ENCODE peak calls at places on chromosomes 13 and 19, in six cellular contexts. F is OCI-LY7, A is H1, G is brain microvascular endothelial cell, Z is small intestine, L is left ventricle myocardium inferior. S is an unnamed sample.

GRCh38 chr19:27762933-27763332 is 1450.0 kb downstream of the UQCRFS1 start:
- DNase-seq in F (no peak), A (no peak), G (no peak), Z (no peak), L (no peak), S (no peak)

GRCh38 chr13:80454245-80454644 is 113.3 kb upstream of the SPRY2 start:
- DNase-seq in F (peak; percentile 64), A (no peak), G (peak; percentile 55), Z (no peak), L (no peak), S (no peak)

GRCh38 chr19:29393915-29394460 is 131.8 kb upstream of the VSTM2B start:
- DNase-seq in F (no peak), A (no peak), G (no peak), Z (no peak), L (no peak), S (no peak)

GRCh38 chr13:36297600-36298338 is at the start of gene CCDC169:
- DNase-seq in F (no peak), A (peak; percentile 83), G (peak; percentile 48), Z (peak; percentile 61), L (peak; percentile 63), S (peak; percentile 77)

GRCh38 chr13:102993348-102993747 is 72.9 kb downstream of the SLC10A2 start:
- DNase-seq in F (no peak), A (no peak), G (no peak), Z (no peak), L (no peak), S (no peak)

GRCh38 chr19:45542234-45542668 is 35.0 kb downstream of the VASP start:
- DNase-seq in F (no peak), A (no peak), G (no peak), Z (no peak), L (no peak), S (no peak)

GRCh38 chr13:30234763-30235162 is 72.6 kb downstream of the KATNAL1 start:
- DNase-seq in F (no peak), A (no peak), G (no peak), Z (no peak), L (no peak), S (no peak)

GRCh38 chr19:46383846-46384245 is 29.5 kb downstream of the CCDC8 start:
- DNase-seq in F (no peak), A (no peak), G (no peak), Z (no peak), L (no peak), S (no peak)

GRCh38 chr13:71320452-71320851 is 546.6 kb downstream of the DACH1 start:
- DNase-seq in F (peak; percentile 2), A (no peak), G (peak; percentile 19), Z (peak; percentile 55), L (no peak), S (no peak)

GRCh38 chr19:27777726-27778125 is 1435.2 kb downstream of the UQCRFS1 start:
- DNase-seq in F (peak; percentile 25), A (no peak), G (no peak), Z (no peak), L (no peak), S (no peak)

GRCh38 chr13:68988176-68988575 is 1119.5 kb upstream of the ATXN8OS start:
- DNase-seq in F (no peak), A (no peak), G (no peak), Z (no peak), L (no peak), S (no peak)

GRCh38 chr19:14530005-14530348 is 583 bp downstream of the TECR start:
- DNase-seq in F (peak; percentile 32), A (no peak), G (no peak), Z (peak; percentile 93), L (no peak), S (no peak)

GRCh38 chr13:81781471-81781870 is 1440.5 kb upstream of the SPRY2 start:
- DNase-seq in F (no peak), A (no peak), G (no peak), Z (no peak), L (no peak), S (no peak)

GRCh38 chr19:29618871-29619270 is 12.8 kb downstream of the POP4 start:
- DNase-seq in F (no peak), A (no peak), G (no peak), Z (no peak), L (no peak), S (no peak)

GRCh38 chr13:100854091-100854490 is 179.5 kb upstream of the TMTC4 start:
- DNase-seq in F (no peak), A (peak; percentile 1), G (no peak), Z (no peak), L (no peak), S (no peak)

GRCh38 chr19:45446295-45446694 is 21.5 kb upstream of the FOSB start:
- DNase-seq in F (peak; percentile 73), A (no peak), G (no peak), Z (peak; percentile 41), L (no peak), S (no peak)

GRCh38 chr13:111604087-111604486 is 283.6 kb downstream of the TEX29 start:
- DNase-seq in F (no peak), A (no peak), G (no peak), Z (no peak), L (no peak), S (no peak)

GRCh38 chr13:46595918-46596315 is 42.9 kb downstream of the LRCH1 start:
- DNase-seq in F (no peak), A (no peak), G (no peak), Z (no peak), L (no peak), S (no peak)

GRCh38 chr13:48449656-48450055 is 36.7 kb upstream of the LPAR6 start:
- DNase-seq in F (no peak), A (no peak), G (no peak), Z (no peak), L (no peak), S (no peak)

GRCh38 chr19:31430381-31430780 is 81.1 kb upstream of the TSHZ3 start:
- DNase-seq in F (no peak), A (no peak), G (no peak), Z (no peak), L (no peak), S (no peak)

GRCh38 chr13:49308104-49308875 is 60.6 kb downstream of the CDADC1 start:
- DNase-seq in F (no peak), A (no peak), G (peak; percentile 22), Z (no peak), L (peak; percentile 85), S (no peak)

GRCh38 chr13:51502206-51502651 is 49.4 kb upstream of the INTS6 start:
- DNase-seq in F (no peak), A (no peak), G (no peak), Z (no peak), L (no peak), S (no peak)

GRCh38 chr13:75761373-75761772 is 125.2 kb downstream of the LMO7 start:
- DNase-seq in F (no peak), A (no peak), G (no peak), Z (no peak), L (no peak), S (peak; percentile 17)

DNA sequence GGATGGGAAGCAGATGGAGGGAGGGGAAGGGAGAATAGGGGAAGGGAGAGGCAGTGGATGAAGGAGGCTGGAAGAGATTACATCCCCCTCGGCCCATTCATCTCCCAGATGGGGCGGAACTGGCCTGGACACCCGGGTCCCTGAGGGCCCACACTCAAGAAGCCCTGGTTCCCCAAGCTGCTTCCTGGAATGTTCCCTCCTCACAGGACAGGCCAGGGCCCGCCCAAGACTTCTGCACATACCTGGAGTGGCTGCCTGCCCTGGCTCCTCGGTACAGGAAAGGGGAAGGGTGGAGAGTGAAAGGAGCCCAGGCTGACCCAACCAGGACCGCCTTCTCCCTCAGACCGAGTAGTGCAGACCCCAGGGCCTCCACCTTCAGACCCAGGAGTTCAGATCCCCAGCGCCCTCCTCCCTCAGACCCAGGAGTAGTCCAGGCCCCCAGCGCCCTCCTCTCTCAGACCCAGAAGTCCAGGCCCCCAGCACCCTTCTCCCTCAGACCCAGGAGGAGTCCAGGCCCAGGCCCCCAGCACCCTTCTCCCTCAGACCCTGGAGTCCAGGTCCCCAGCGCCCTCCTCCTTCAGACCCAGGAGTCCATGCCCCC is 489 bp downstream of the NTF4 start:
- DNase-seq in F (no peak), A (no peak), G (no peak), Z (no peak), L (no peak), S (peak; percentile 80)
- H3K27ac ChIP-seq in F (no peak overlapping the region), A (no peak overlapping the region), G (no peak overlapping the region), Z (no peak overlapping the region), L (no peak overlapping the region), S (peak overlapping the region; percentile 96)

GRCh38 chr19:38682872-38683392 is 35.5 kb downstream of the ACTN4 start:
- DNase-seq in F (no peak), A (no peak), G (no peak), Z (no peak), L (no peak), S (no peak)
- H3K27ac ChIP-seq in F (no peak overlapping the region), A (peak overlapping the region; percentile 95), G (peak overlapping the region; percentile 90), Z (peak overlapping the region; percentile 99), L (peak overlapping the region; percentile 91), S (peak overlapping the region; percentile 100)

DNA sequence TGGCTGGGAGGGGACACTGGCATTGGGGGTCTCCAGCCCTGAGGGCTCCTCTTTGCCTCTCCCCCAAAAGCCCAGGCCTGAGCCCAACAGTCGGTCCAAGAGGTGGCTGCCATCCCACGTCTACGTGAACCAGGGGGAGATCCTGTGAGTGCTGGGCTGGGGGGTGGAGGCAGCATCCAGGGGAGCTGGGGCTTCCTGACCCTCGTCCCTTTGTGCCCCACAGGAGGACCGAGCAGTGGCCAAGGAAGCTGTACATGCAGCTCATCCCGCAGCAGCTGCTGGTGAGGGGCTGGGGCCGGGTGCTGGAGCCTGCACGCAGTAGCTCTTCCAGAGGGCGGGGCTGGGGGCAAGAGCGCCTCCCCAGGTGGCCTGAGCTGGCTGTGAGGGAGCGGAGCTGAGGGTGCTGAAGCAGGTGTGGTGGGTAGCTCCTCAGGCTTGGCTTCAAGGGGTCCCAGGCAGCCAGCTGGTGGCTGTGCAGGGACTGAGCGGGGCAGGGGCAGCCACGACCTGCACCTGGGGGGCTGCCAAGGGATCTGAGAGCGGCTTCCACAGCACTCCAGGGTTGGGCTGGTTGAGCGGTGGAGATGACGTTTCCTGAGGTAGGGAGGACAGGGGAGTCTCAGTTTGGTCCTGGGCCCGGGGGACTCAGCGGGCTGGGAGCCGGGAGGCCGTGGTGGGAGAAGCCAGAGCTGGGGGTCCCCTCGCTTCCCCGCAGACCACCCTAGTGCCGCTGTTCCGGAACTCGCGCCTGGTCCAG is 7.1 kb downstream of the PTOV1 start:
- DNase-seq in F (peak; percentile 37), A (no peak), G (no peak), Z (no peak), L (no peak), S (no peak)
- H3K27ac ChIP-seq in F (no peak overlapping the region), A (no peak overlapping the region), G (no peak overlapping the region), Z (no peak overlapping the region), L (no peak overlapping the region), S (peak overlapping the region; percentile 71)

DNA sequence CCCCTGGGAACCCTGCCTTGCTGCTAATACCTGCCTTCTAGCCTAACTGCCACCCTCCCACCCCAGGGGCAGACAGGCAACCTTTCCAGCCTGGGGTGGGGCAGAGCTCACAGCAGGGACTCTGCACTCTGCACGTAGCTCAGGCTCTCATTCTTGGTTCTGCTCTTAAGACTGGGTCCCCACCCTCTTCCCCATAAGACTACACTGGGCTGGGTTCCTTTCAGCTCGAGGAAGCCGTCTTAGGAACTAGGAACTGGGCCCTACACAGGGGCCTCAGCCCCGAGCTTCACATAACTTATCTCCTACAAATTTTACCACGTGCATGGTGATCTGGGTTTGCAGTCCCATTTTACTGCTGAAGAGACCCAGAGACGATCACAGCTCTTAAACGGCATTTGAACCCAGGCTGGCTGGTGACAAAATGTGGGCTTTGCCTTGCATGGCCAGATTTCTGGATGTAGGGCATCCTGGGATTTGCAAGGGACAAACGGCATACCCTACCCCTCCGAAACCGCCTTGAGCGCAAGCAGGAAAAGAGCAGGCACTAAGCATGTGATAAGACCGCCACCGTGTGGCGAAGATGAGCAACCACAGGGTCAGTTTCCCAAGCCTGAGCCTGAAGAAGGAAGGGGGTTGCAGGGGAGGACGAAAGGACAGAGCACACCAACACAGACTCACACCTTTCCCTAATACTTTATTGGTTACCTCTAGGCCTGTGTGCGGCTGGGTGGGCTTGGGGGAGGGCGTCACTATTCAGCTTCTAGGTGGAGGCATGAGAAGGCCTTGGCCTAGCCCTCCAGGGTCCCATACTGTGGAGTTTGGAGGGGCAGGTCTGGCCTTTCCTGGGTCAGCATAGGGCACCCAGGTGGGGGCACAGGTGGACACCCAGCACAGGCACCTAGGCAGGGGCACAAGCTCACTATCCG is 5.1 kb downstream of the JUNB start:
- DNase-seq in F (peak; percentile 86), A (no peak), G (peak; percentile 58), Z (peak; percentile 94), L (peak; percentile 59), S (peak; percentile 51)
- H3K27ac ChIP-seq in F (no peak overlapping the region), A (no peak overlapping the region), G (no peak overlapping the region), Z (peak overlapping the region; percentile 86), L (peak overlapping the region; percentile 96), S (peak overlapping the region; percentile 100)